ENCODE peak calls at places on chromosome 4, in seven cellular contexts. F, O, L, H, K, R and D are unnamed samples.

GRCh38 chr4:159117968-159118367 is 15.1 kb downstream of the RAPGEF2 start:
- DNase-seq in F (no peak), O (no peak), L (no peak), H (no peak), K (no peak), R (no peak), D (no peak)

GRCh38 chr4:83556006-83556712 is 20.3 kb downstream of the GPAT3 start:
- DNase-seq in F (no peak), O (no peak), L (no peak), H (no peak), K (no peak), R (no peak), D (no peak)

GRCh38 chr4:30717208-30718020 is 2.8 kb upstream of the PCDH7 start:
- DNase-seq in F (peak), O (peak), L (no peak), H (peak), K (no peak), R (peak), D (peak)

GRCh38 chr4:77818077-77818666 is 996 bp downstream of the CNOT6L start:
- DNase-seq in F (peak), O (peak), L (peak), H (peak), K (peak), R (peak), D (peak)

GRCh38 chr4:38177035-38177791 is 217.0 kb downstream of the PTTG2 start:
- DNase-seq in F (peak), O (peak), L (no peak), H (no peak), K (peak), R (no peak), D (no peak)

GRCh38 chr4:37793562-37793961 is 32.9 kb upstream of the PGM2 start:
- DNase-seq in F (peak), O (no peak), L (peak), H (no peak), K (peak), R (peak), D (no peak)

GRCh38 chr4:103019319-103020124 is at the start of gene SLC9B1:
- DNase-seq in F (peak), O (peak), L (peak), H (peak), K (peak), R (peak), D (peak)

GRCh38 chr4:140529434-140529833 is 5.5 kb downstream of the ELMOD2 start:
- DNase-seq in F (no peak), O (no peak), L (no peak), H (no peak), K (no peak), R (no peak), D (no peak)

GRCh38 chr4:3340703-3341088 is 47.9 kb downstream of the RGS12 start:
- DNase-seq in F (no peak), O (peak), L (no peak), H (no peak), K (no peak), R (no peak), D (no peak)

GRCh38 chr4:15653864-15654391 is 1.2 kb downstream of the FBXL5 start:
- DNase-seq in F (peak), O (no peak), L (no peak), H (no peak), K (no peak), R (peak), D (peak)

GRCh38 chr4:33628296-33628695 is 2616.0 kb downstream of the ARAP2 start:
- DNase-seq in F (no peak), O (no peak), L (no peak), H (no peak), K (no peak), R (no peak), D (no peak)

GRCh38 chr4:183971938-183972490 is 66.9 kb downstream of the STOX2 start:
- DNase-seq in F (no peak), O (no peak), L (no peak), H (no peak), K (no peak), R (no peak), D (no peak)

GRCh38 chr4:32142075-32142474 is 1421.9 kb downstream of the PCDH7 start:
- DNase-seq in F (no peak), O (no peak), L (no peak), H (no peak), K (no peak), R (no peak), D (no peak)